ENCODE peak calls at places on chromosomes 3 and 15, in five cellular contexts. C, B, L, M and Q are unnamed samples.

GRCh38 chr15:44314512-44314911 is 26.0 kb downstream of the GOLM2 start:
- DNase-seq in C (no peak), B (no peak), L (no peak), M (no peak), Q (no peak)

GRCh38 chr3:172987268-172987667 is 153.8 kb downstream of the SPATA16 start:
- DNase-seq in C (no peak), B (no peak), L (no peak), M (no peak), Q (no peak)

GRCh38 chr3:52085883-52086282 is 29.5 kb upstream of the DUSP7 start:
- DNase-seq in C (no peak), B (no peak), L (no peak), M (no peak), Q (no peak)

GRCh38 chr15:28051920-28052633 is 47.0 kb downstream of the OCA2 start:
- DNase-seq in C (no peak), B (peak), L (no peak), M (no peak), Q (no peak)

GRCh38 chr3:70856414-70857162 is 544.1 kb upstream of the MDFIC2 start:
- DNase-seq in C (no peak), B (no peak), L (peak), M (no peak), Q (no peak)

GRCh38 chr3:133303430-133303829 is 96.4 kb upstream of the BFSP2 start:
- DNase-seq in C (no peak), B (no peak), L (no peak), M (no peak), Q (no peak)

GRCh38 chr3:58993547-58993946 is 56.3 kb downstream of the CFAP20DC start:
- DNase-seq in C (no peak), B (no peak), L (no peak), M (no peak), Q (no peak)

GRCh38 chr3:43768594-43768993 is 77.9 kb downstream of the ABHD5 start:
- DNase-seq in C (no peak), B (no peak), L (no peak), M (no peak), Q (no peak)

GRCh38 chr15:23566070-23567050 is 886 bp downstream of the MKRN3 start:
- DNase-seq in C (peak), B (no peak), L (no peak), M (no peak), Q (no peak)

GRCh38 chr3:36756272-36756671 is 8.1 kb downstream of the DCLK3 start:
- DNase-seq in C (no peak), B (no peak), L (no peak), M (no peak), Q (no peak)